ENCODE peak calls at places on chromosomes 1 and 21, in seven cellular contexts. One of them, this sample, is unnamed.

GRCh38 chr1:42035205-42035829 is 116.6 kb upstream of the HIVEP3 start:
- DNase-seq in heart left ventricle: peak; percentile 86
- DNase-seq in transverse colon: no peak
- DNase-seq in testis: peak; percentile 43
- DNase-seq in ovary: no peak
- DNase-seq in tibial nerve: peak; percentile 27
- DNase-seq in endodermal cell: peak; percentile 87
- DNase-seq in this sample: peak; percentile 61

GRCh38 chr1:198937231-198938031 is 298.6 kb downstream of the PTPRC start:
- DNase-seq in heart left ventricle: no peak
- DNase-seq in transverse colon: peak; percentile 46
- DNase-seq in testis: peak; percentile 81
- DNase-seq in ovary: no peak
- DNase-seq in tibial nerve: peak; percentile 17
- DNase-seq in endodermal cell: no peak
- DNase-seq in this sample: no peak

GRCh38 chr1:189606795-189607476 is 870.7 kb downstream of the BRINP3 start:
- DNase-seq in heart left ventricle: no peak
- DNase-seq in transverse colon: no peak
- DNase-seq in testis: no peak
- DNase-seq in ovary: no peak
- DNase-seq in tibial nerve: no peak
- DNase-seq in endodermal cell: no peak
- DNase-seq in this sample: no peak

GRCh38 chr21:21715286-21715969 is 717.2 kb downstream of the NCAM2 start:
- DNase-seq in heart left ventricle: no peak
- DNase-seq in transverse colon: no peak
- DNase-seq in testis: no peak
- DNase-seq in ovary: no peak
- DNase-seq in tibial nerve: no peak
- DNase-seq in endodermal cell: no peak
- DNase-seq in this sample: no peak

GRCh38 chr1:200970771-200971427 is 52.6 kb downstream of the KIF21B start:
- DNase-seq in heart left ventricle: peak; percentile 46
- DNase-seq in transverse colon: no peak
- DNase-seq in testis: no peak
- DNase-seq in ovary: no peak
- DNase-seq in tibial nerve: no peak
- DNase-seq in endodermal cell: no peak
- DNase-seq in this sample: no peak

GRCh38 chr1:37448185-37448584 is 26.2 kb upstream of the ZC3H12A start:
- DNase-seq in heart left ventricle: no peak
- DNase-seq in transverse colon: no peak
- DNase-seq in testis: no peak
- DNase-seq in ovary: no peak
- DNase-seq in tibial nerve: no peak
- DNase-seq in endodermal cell: peak; percentile 80
- DNase-seq in this sample: no peak

GRCh38 chr21:42532466-42533181 is 19.0 kb downstream of the SLC37A1 start:
- DNase-seq in heart left ventricle: peak; percentile 76
- DNase-seq in transverse colon: peak; percentile 61
- DNase-seq in testis: peak; percentile 33
- DNase-seq in ovary: no peak
- DNase-seq in tibial nerve: peak; percentile 41
- DNase-seq in endodermal cell: no peak
- DNase-seq in this sample: peak; percentile 78

GRCh38 chr1:68570859-68571258 is 74.0 kb upstream of the DEPDC1 start:
- DNase-seq in heart left ventricle: no peak
- DNase-seq in transverse colon: no peak
- DNase-seq in testis: no peak
- DNase-seq in ovary: no peak
- DNase-seq in tibial nerve: no peak
- DNase-seq in endodermal cell: no peak
- DNase-seq in this sample: no peak

GRCh38 chr1:222919478-222919865 is 104.6 kb downstream of the DISP1 start:
- DNase-seq in heart left ventricle: no peak
- DNase-seq in transverse colon: no peak
- DNase-seq in testis: no peak
- DNase-seq in ovary: no peak
- DNase-seq in tibial nerve: no peak
- DNase-seq in endodermal cell: no peak
- DNase-seq in this sample: no peak

GRCh38 chr1:65681101-65681500 is 111.6 kb upstream of the PDE4B start:
- DNase-seq in heart left ventricle: no peak
- DNase-seq in transverse colon: no peak
- DNase-seq in testis: no peak
- DNase-seq in ovary: no peak
- DNase-seq in tibial nerve: no peak
- DNase-seq in endodermal cell: no peak
- DNase-seq in this sample: no peak

GRCh38 chr1:65109515-65109914 is 38.5 kb upstream of the AK4 start:
- DNase-seq in heart left ventricle: no peak
- DNase-seq in transverse colon: no peak
- DNase-seq in testis: no peak
- DNase-seq in ovary: no peak
- DNase-seq in tibial nerve: no peak
- DNase-seq in endodermal cell: no peak
- DNase-seq in this sample: no peak

GRCh38 chr1:11838349-11839272 is 9.0 kb downstream of the NPPA start:
- DNase-seq in heart left ventricle: peak; percentile 89
- DNase-seq in transverse colon: peak; percentile 71
- DNase-seq in testis: peak; percentile 80
- DNase-seq in ovary: peak; percentile 78
- DNase-seq in tibial nerve: peak; percentile 55
- DNase-seq in endodermal cell: peak; percentile 94
- DNase-seq in this sample: peak; percentile 75

GRCh38 chr1:77536813-77537212 is 145.6 kb downstream of the ZZZ3 start:
- DNase-seq in heart left ventricle: no peak
- DNase-seq in transverse colon: no peak
- DNase-seq in testis: no peak
- DNase-seq in ovary: no peak
- DNase-seq in tibial nerve: no peak
- DNase-seq in endodermal cell: no peak
- DNase-seq in this sample: no peak

GRCh38 chr1:27821761-27822315 is 8.7 kb upstream of the PPP1R8 start:
- DNase-seq in heart left ventricle: no peak
- DNase-seq in transverse colon: no peak
- DNase-seq in testis: no peak
- DNase-seq in ovary: no peak
- DNase-seq in tibial nerve: no peak
- DNase-seq in endodermal cell: no peak
- DNase-seq in this sample: no peak

GRCh38 chr1:92411511-92411910 is 75.2 kb downstream of the GFI1 start:
- DNase-seq in heart left ventricle: no peak
- DNase-seq in transverse colon: peak; percentile 46
- DNase-seq in testis: no peak
- DNase-seq in ovary: no peak
- DNase-seq in tibial nerve: no peak
- DNase-seq in endodermal cell: no peak
- DNase-seq in this sample: no peak

GRCh38 chr1:149888160-149888998 is 11.0 kb upstream of the BOLA1 start:
- DNase-seq in heart left ventricle: peak; percentile 82
- DNase-seq in transverse colon: peak; percentile 86
- DNase-seq in testis: peak; percentile 85
- DNase-seq in ovary: peak; percentile 85
- DNase-seq in tibial nerve: peak; percentile 68
- DNase-seq in endodermal cell: peak; percentile 96
- DNase-seq in this sample: peak; percentile 77

GRCh38 chr1:29579821-29580425 is 343.6 kb downstream of the PTPRU start:
- DNase-seq in heart left ventricle: no peak
- DNase-seq in transverse colon: no peak
- DNase-seq in testis: no peak
- DNase-seq in ovary: no peak
- DNase-seq in tibial nerve: no peak
- DNase-seq in endodermal cell: no peak
- DNase-seq in this sample: no peak

GRCh38 chr1:185144233-185144632 is 12.5 kb downstream of the TRMT1L start:
- DNase-seq in heart left ventricle: no peak
- DNase-seq in transverse colon: no peak
- DNase-seq in testis: no peak
- DNase-seq in ovary: no peak
- DNase-seq in tibial nerve: no peak
- DNase-seq in endodermal cell: no peak
- DNase-seq in this sample: no peak

GRCh38 chr1:3332662-3333061 is 121.8 kb upstream of the ARHGEF16 start:
- DNase-seq in heart left ventricle: no peak
- DNase-seq in transverse colon: no peak
- DNase-seq in testis: no peak
- DNase-seq in ovary: no peak
- DNase-seq in tibial nerve: no peak
- DNase-seq in endodermal cell: no peak
- DNase-seq in this sample: no peak

GRCh38 chr1:189751311-189751710 is 726.4 kb downstream of the BRINP3 start:
- DNase-seq in heart left ventricle: no peak
- DNase-seq in transverse colon: no peak
- DNase-seq in testis: no peak
- DNase-seq in ovary: no peak
- DNase-seq in tibial nerve: no peak
- DNase-seq in endodermal cell: no peak
- DNase-seq in this sample: no peak

GRCh38 chr21:45874716-45875415 is 106.7 kb upstream of the COL6A1 start:
- DNase-seq in heart left ventricle: no peak
- DNase-seq in transverse colon: peak; percentile 57
- DNase-seq in testis: no peak
- DNase-seq in ovary: peak; percentile 32
- DNase-seq in tibial nerve: no peak
- DNase-seq in endodermal cell: no peak
- DNase-seq in this sample: peak; percentile 50

GRCh38 chr1:111848852-111849545 is 93.3 kb downstream of the DDX20 start:
- DNase-seq in heart left ventricle: no peak
- DNase-seq in transverse colon: no peak
- DNase-seq in testis: peak; percentile 20
- DNase-seq in ovary: no peak
- DNase-seq in tibial nerve: no peak
- DNase-seq in endodermal cell: no peak
- DNase-seq in this sample: no peak

GRCh38 chr1:164188507-164188906 is 370.5 kb upstream of the PBX1 start:
- DNase-seq in heart left ventricle: no peak
- DNase-seq in transverse colon: no peak
- DNase-seq in testis: no peak
- DNase-seq in ovary: peak; percentile 41
- DNase-seq in tibial nerve: no peak
- DNase-seq in endodermal cell: no peak
- DNase-seq in this sample: no peak

GRCh38 chr1:214761030-214761429 is 158.0 kb downstream of the CENPF start:
- DNase-seq in heart left ventricle: no peak
- DNase-seq in transverse colon: no peak
- DNase-seq in testis: no peak
- DNase-seq in ovary: no peak
- DNase-seq in tibial nerve: no peak
- DNase-seq in endodermal cell: no peak
- DNase-seq in this sample: no peak

GRCh38 chr1:228298471-228298870 is 90.6 kb downstream of the OBSCN start:
- DNase-seq in heart left ventricle: peak; percentile 54
- DNase-seq in transverse colon: no peak
- DNase-seq in testis: no peak
- DNase-seq in ovary: peak; percentile 7
- DNase-seq in tibial nerve: no peak
- DNase-seq in endodermal cell: no peak
- DNase-seq in this sample: no peak

GRCh38 chr1:206493279-206493678 is 14.1 kb upstream of the RASSF5 start:
- DNase-seq in heart left ventricle: no peak
- DNase-seq in transverse colon: no peak
- DNase-seq in testis: no peak
- DNase-seq in ovary: no peak
- DNase-seq in tibial nerve: no peak
- DNase-seq in endodermal cell: no peak
- DNase-seq in this sample: no peak
- H3K27ac ChIP-seq in heart left ventricle: no peak overlapping the region
- H3K27ac ChIP-seq in transverse colon: no peak overlapping the region
- H3K27ac ChIP-seq in testis: no peak overlapping the region
- H3K27ac ChIP-seq in ovary: no peak overlapping the region
- H3K27ac ChIP-seq in tibial nerve: no peak overlapping the region
- H3K27ac ChIP-seq in endodermal cell: no peak overlapping the region
- H3K27ac ChIP-seq in this sample: no peak overlapping the region

GRCh38 chr1:6822530-6823359 is 37.5 kb downstream of the CAMTA1 start:
- DNase-seq in heart left ventricle: no peak
- DNase-seq in transverse colon: peak; percentile 61
- DNase-seq in testis: no peak
- DNase-seq in ovary: no peak
- DNase-seq in tibial nerve: no peak
- DNase-seq in endodermal cell: no peak
- DNase-seq in this sample: peak; percentile 43
- H3K4me1 ChIP-seq in heart left ventricle: peaks cover 6% of the 10 kb centered on the region
- H3K4me1 ChIP-seq in transverse colon: peaks cover 18% of the 10 kb centered on the region
- H3K4me1 ChIP-seq in testis: peaks cover 56% of the 10 kb centered on the region
- H3K4me1 ChIP-seq in ovary: peaks cover 10% of the 10 kb centered on the region
- H3K4me1 ChIP-seq in tibial nerve: peaks cover 8% of the 10 kb centered on the region
- H3K4me1 ChIP-seq in endodermal cell: no peaks in the 10 kb centered on the region
- H3K4me1 ChIP-seq in this sample: peaks cover 85% of the 10 kb centered on the region

DNA sequence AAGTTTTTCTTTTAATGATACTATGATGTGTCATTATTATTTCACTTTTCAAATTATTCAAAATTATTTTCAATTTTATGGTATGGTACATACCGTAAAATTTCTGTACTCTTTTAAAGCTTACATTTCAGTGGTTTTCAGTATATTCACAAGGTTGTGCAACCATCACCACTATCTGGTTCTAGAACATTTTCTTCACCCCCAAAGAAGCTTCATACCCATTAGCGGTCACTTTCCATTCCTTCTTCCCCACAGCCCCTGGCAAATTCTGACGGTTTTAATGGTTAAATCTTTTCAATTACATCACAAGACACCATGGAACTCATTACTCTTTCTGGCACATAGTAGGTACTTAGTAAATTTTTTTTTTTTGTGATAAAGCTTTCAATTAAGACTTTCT is 22.8 kb upstream of the ATP5PO start:
- DNase-seq in heart left ventricle: no peak
- DNase-seq in transverse colon: no peak
- DNase-seq in testis: no peak
- DNase-seq in ovary: no peak
- DNase-seq in tibial nerve: no peak
- DNase-seq in endodermal cell: no peak
- DNase-seq in this sample: no peak
- H3K27ac ChIP-seq in heart left ventricle: no peak overlapping the region
- H3K27ac ChIP-seq in transverse colon: no peak overlapping the region
- H3K27ac ChIP-seq in testis: no peak overlapping the region
- H3K27ac ChIP-seq in ovary: no peak overlapping the region
- H3K27ac ChIP-seq in tibial nerve: no peak overlapping the region
- H3K27ac ChIP-seq in endodermal cell: no peak overlapping the region
- H3K27ac ChIP-seq in this sample: no peak overlapping the region

GRCh38 chr1:154220970-154221814 is 437 bp downstream of the UBAP2L start:
- DNase-seq in heart left ventricle: peak; percentile 85
- DNase-seq in transverse colon: peak; percentile 60
- DNase-seq in testis: peak; percentile 67
- DNase-seq in ovary: peak; percentile 80
- DNase-seq in tibial nerve: peak; percentile 34
- DNase-seq in endodermal cell: peak; percentile 62
- DNase-seq in this sample: peak; percentile 61

GRCh38 chr1:154220071-154220969 is at the start of gene UBAP2L:
- DNase-seq in heart left ventricle: peak; percentile 100
- DNase-seq in transverse colon: peak; percentile 99
- DNase-seq in testis: peak; percentile 98
- DNase-seq in ovary: peak; percentile 99
- DNase-seq in tibial nerve: peak; percentile 97
- DNase-seq in endodermal cell: peak; percentile 99
- DNase-seq in this sample: peak; percentile 99

GRCh38 chr1:154219511-154219910 is 1.2 kb upstream of the UBAP2L start:
- DNase-seq in heart left ventricle: no peak
- DNase-seq in transverse colon: peak; percentile 11
- DNase-seq in testis: peak; percentile 54
- DNase-seq in ovary: no peak
- DNase-seq in tibial nerve: no peak
- DNase-seq in endodermal cell: no peak
- DNase-seq in this sample: no peak

GRCh38 chr1:154221815-154222081 is 993 bp downstream of the UBAP2L start:
- DNase-seq in heart left ventricle: no peak
- DNase-seq in transverse colon: no peak
- DNase-seq in testis: no peak
- DNase-seq in ovary: no peak
- DNase-seq in tibial nerve: no peak
- DNase-seq in endodermal cell: no peak
- DNase-seq in this sample: no peak

GRCh38 chr1:154218545-154218944 is 2.2 kb upstream of the UBAP2L start:
- DNase-seq in heart left ventricle: no peak
- DNase-seq in transverse colon: no peak
- DNase-seq in testis: no peak
- DNase-seq in ovary: no peak
- DNase-seq in tibial nerve: no peak
- DNase-seq in endodermal cell: no peak
- DNase-seq in this sample: no peak
- H3K4me1 ChIP-seq in heart left ventricle: peaks cover 25% of the 10 kb centered on the region
- H3K4me1 ChIP-seq in transverse colon: peaks cover 11% of the 10 kb centered on the region
- H3K4me1 ChIP-seq in testis: peaks cover 27% of the 10 kb centered on the region
- H3K4me1 ChIP-seq in ovary: peaks cover 3% of the 10 kb centered on the region
- H3K4me1 ChIP-seq in tibial nerve: peaks cover 25% of the 10 kb centered on the region
- H3K4me1 ChIP-seq in endodermal cell: peaks cover 6% of the 10 kb centered on the region
- H3K4me1 ChIP-seq in this sample: peaks cover 70% of the 10 kb centered on the region

This sample was measured in stomach.